ENCODE peak calls at places on chromosomes 2 and 18, in ten cellular contexts. G, F, U, T, L, X, S, E, H and Q are unnamed samples. For H3K36me3, the result is how much of the 10 kb centered on the place peaks cover.

GRCh38 chr2:170221317-170222288 is 43.7 kb downstream of the MYO3B start:
- DNase-seq in X (no peak), U (peak), T (no peak), H (no peak), L (no peak), F (no peak), E (peak), S (peak), G (no peak), Q (no peak)

GRCh38 chr2:85741811-85742507 is 11.8 kb upstream of the ATOH8 start:
- DNase-seq in G (peak), F (peak), U (no peak), L (peak), E (peak), S (peak), X (no peak), H (no peak), T (no peak), Q (peak)

GRCh38 chr2:20616341-20616871 is 34.5 kb downstream of the HS1BP3 start:
- DNase-seq in X (no peak), G (no peak), U (no peak), L (no peak), H (no peak), T (no peak), F (no peak), E (no peak), S (no peak), Q (no peak)

GRCh38 chr2:86022661-86023365 is 82.9 kb downstream of the POLR1A start:
- DNase-seq in G (no peak), F (no peak), H (no peak), S (no peak), L (no peak), T (no peak), X (no peak), E (no peak), U (no peak), Q (no peak)

GRCh38 chr2:85878719-85879390 is 9.9 kb downstream of the ST3GAL5 start:
- DNase-seq in U (no peak), E (no peak), S (no peak), F (no peak), H (no peak), X (no peak), T (no peak), G (no peak), L (no peak), Q (no peak)

GRCh38 chr2:119494163-119494790 is 30.0 kb downstream of the SCTR start:
- DNase-seq in U (no peak), H (no peak), L (no peak), G (no peak), T (peak), F (no peak), E (no peak), X (no peak), S (no peak), Q (no peak)

GRCh38 chr2:55019547-55020258 is 30.5 kb downstream of the RTN4 start:
- DNase-seq in T (no peak), S (no peak), X (no peak), E (no peak), H (no peak), G (no peak), U (no peak), F (no peak), L (no peak), Q (no peak)

GRCh38 chr2:150587547-150588209 is 100.2 kb upstream of the RND3 start:
- DNase-seq in L (no peak), H (no peak), F (no peak), U (no peak), G (no peak), E (no peak), X (no peak), T (no peak), S (peak), Q (no peak)

GRCh38 chr18:24586662-24587360 is 126.4 kb downstream of the HRH4 start:
- DNase-seq in H (no peak), L (no peak), S (no peak), X (no peak), E (no peak), G (no peak), T (peak), U (no peak), F (no peak), Q (no peak)

GRCh38 chr2:45980161-45980852 is 316.9 kb upstream of the EPAS1 start:
- DNase-seq in T (peak), F (no peak), X (no peak), E (no peak), G (no peak), U (no peak), S (no peak), L (no peak), H (no peak), Q (no peak)

GRCh38 chr2:238449241-238449640 is 22.5 kb downstream of the ASB1 start:
- DNase-seq in G (no peak), H (no peak), U (no peak), E (no peak), S (no peak), L (no peak), F (no peak), X (no peak), T (peak), Q (no peak)

GRCh38 chr2:1781291-1782080 is 37.2 kb upstream of the PXDN start:
- DNase-seq in E (peak), U (no peak), L (no peak), G (no peak), T (no peak), H (no peak), S (no peak), F (no peak), X (no peak), Q (no peak)

GRCh38 chr2:215605214-215605613 is 169.3 kb upstream of the FN1 start:
- DNase-seq in T (no peak), G (no peak), L (no peak), X (no peak), E (no peak), S (no peak), F (no peak), H (no peak), U (no peak), Q (no peak)

GRCh38 chr18:74278058-74278457 is 13.7 kb downstream of the CYB5A start:
- DNase-seq in X (no peak), G (peak), F (no peak), U (no peak), H (no peak), T (no peak), E (no peak), L (no peak), S (no peak), Q (no peak)

GRCh38 chr2:199956062-199956380 is 639 bp downstream of the MAIP1 start:
- DNase-seq in S (no peak), L (no peak), T (no peak), H (no peak), F (no peak), U (peak), E (no peak), G (no peak), X (no peak), Q (no peak)

GRCh38 chr2:221896505-221897151 is 324.5 kb upstream of the EPHA4 start:
- DNase-seq in H (no peak), X (no peak), U (peak), L (peak), S (peak), F (no peak), T (no peak), G (no peak), E (no peak), Q (peak)

GRCh38 chr18:78127041-78127440 is 852.6 kb upstream of the SALL3 start:
- DNase-seq in G (no peak), S (no peak), H (no peak), F (no peak), E (no peak), U (no peak), L (no peak), T (no peak), X (no peak), Q (no peak)

GRCh38 chr2:188979119-188979729 is 5.1 kb downstream of the COL3A1 start:
- DNase-seq in E (no peak), L (no peak), X (no peak), F (no peak), H (no peak), G (no peak), U (no peak), S (peak), T (no peak), Q (no peak)

GRCh38 chr2:230131366-230131765 is 62.6 kb upstream of the SLC16A14 start:
- DNase-seq in T (peak), X (no peak), U (no peak), L (no peak), G (no peak), S (no peak), H (no peak), E (no peak), F (no peak), Q (no peak)

GRCh38 chr2:99624682-99625081 is 134.9 kb upstream of the REV1 start:
- DNase-seq in T (no peak), U (no peak), G (no peak), F (no peak), L (peak), S (no peak), H (no peak), X (no peak), E (no peak), Q (no peak)

GRCh38 chr18:25350561-25351201 is 1.3 kb downstream of the ZNF521 start:
- DNase-seq in T (no peak), H (no peak), F (peak), G (no peak), X (no peak), L (peak), S (peak), U (peak), E (peak), Q (peak)

GRCh38 chr2:88760819-88761598 is 69.5 kb downstream of the RPIA start:
- DNase-seq in S (no peak), E (no peak), L (no peak), X (no peak), F (no peak), U (no peak), T (no peak), H (no peak), G (no peak), Q (no peak)

GRCh38 chr2:128521482-128521881 is 202.8 kb upstream of the HS6ST1 start:
- DNase-seq in H (no peak), S (no peak), U (no peak), L (no peak), G (no peak), F (no peak), X (no peak), T (no peak), E (no peak), Q (no peak)

GRCh38 chr18:26978812-26979341 is 113.4 kb upstream of the AQP4 start:
- DNase-seq in F (no peak), U (no peak), H (no peak), X (no peak), E (no peak), L (no peak), S (no peak), G (no peak), T (no peak), Q (no peak)

GRCh38 chr2:66173635-66174034 is 261.3 kb upstream of the MEIS1 start:
- DNase-seq in T (no peak), X (no peak), E (no peak), H (no peak), U (no peak), S (no peak), L (no peak), F (no peak), G (no peak), Q (no peak)

GRCh38 chr2:158969162-158969716 is 799 bp downstream of the TANC1 start:
- DNase-seq in G (no peak), H (no peak), F (no peak), S (no peak), L (no peak), E (no peak), U (peak), T (no peak), X (no peak), Q (no peak)

GRCh38 chr2:182415771-182416170 is 11.1 kb downstream of the PDE1A start:
- DNase-seq in G (no peak), F (no peak), H (no peak), X (no peak), L (no peak), T (no peak), S (no peak), E (no peak), U (no peak), Q (no peak)

GRCh38 chr2:201631041-201631440 is 12.3 kb downstream of the TMEM237 start:
- DNase-seq in H (no peak), U (no peak), X (no peak), L (no peak), S (no peak), F (no peak), E (no peak), G (no peak), T (no peak), Q (no peak)

GRCh38 chr2:1987379-1987778 is 243.1 kb upstream of the PXDN start:
- DNase-seq in E (no peak), T (no peak), X (no peak), S (no peak), G (no peak), U (no peak), L (no peak), H (no peak), F (no peak), Q (no peak)

DNA sequence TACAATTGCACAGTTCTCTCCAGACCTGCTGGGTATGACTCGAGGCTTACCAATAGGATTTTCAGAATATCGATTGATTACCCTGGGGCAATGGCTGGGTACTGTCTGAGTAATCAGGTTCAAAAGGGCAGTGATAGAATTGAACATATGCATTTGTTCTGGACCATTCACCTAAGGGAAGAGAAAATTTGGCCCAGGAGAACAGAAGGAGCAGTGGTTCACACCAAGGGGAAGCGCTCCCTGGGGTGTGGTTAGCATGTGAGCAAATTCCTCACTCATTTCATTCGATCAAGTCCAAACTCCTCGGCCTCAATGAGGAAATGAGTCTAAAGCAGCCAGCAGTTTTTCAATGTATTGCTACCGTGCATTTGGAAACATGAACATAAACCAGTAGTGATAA is 55.6 kb downstream of the CYP26B1 start:
- DNase-seq in H (no peak), F (no peak), E (no peak), X (no peak), L (no peak), T (no peak), S (no peak), G (no peak), U (no peak), Q (no peak)
- H3K36me3 ChIP-seq in H (under half), F (under half), E (under half), X (under half), L (under half), T (under half), S (under half), G (under half), U (under half), Q (under half)

DNA sequence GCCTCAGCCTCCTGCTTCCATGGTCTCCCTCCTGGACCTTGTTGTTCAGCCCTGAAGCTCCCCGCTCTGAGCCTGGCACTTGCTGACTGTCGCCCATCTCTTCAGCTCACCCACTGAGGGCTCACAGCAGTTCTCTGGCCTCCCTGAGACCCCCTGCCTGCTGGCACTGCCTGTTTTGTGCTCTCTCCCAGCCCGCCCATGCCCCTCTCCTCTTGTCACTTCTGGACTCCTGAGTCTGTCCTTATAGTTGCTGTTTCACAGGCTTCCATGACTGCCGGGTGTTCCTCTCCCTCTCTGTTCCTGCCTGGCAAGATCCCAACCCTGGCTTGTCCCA is 110.5 kb downstream of the CEP192 start:
- DNase-seq in H (no peak), E (no peak), U (no peak), X (no peak), F (no peak), S (no peak), G (no peak), T (no peak), L (no peak), Q (no peak)
- H3K36me3 ChIP-seq in H (under half), E (under half), U (half or more), X (half or more), F (under half), S (half or more), G (under half), T (under half), L (under half), Q (under half)

GRCh38 chr18:8810157-8810556 is 104.8 kb downstream of the MTCL1 start:
- DNase-seq in G (no peak), U (no peak), X (no peak), L (no peak), T (no peak), E (no peak), H (no peak), S (no peak), F (no peak), Q (no peak)

GRCh38 chr18:8809514-8809913 is 104.2 kb downstream of the MTCL1 start:
- DNase-seq in X (no peak), T (no peak), H (no peak), L (no peak), F (no peak), S (no peak), G (no peak), U (no peak), E (no peak), Q (no peak)

GRCh38 chr18:8812631-8813030 is 107.3 kb downstream of the MTCL1 start:
- DNase-seq in G (no peak), U (no peak), E (no peak), T (no peak), S (peak), H (no peak), F (no peak), L (no peak), X (no peak), Q (no peak)

GRCh38 chr18:8813621-8814020 is 108.3 kb downstream of the MTCL1 start:
- DNase-seq in X (no peak), H (no peak), U (no peak), F (no peak), T (no peak), E (no peak), G (no peak), S (peak), L (no peak), Q (no peak)

DNA sequence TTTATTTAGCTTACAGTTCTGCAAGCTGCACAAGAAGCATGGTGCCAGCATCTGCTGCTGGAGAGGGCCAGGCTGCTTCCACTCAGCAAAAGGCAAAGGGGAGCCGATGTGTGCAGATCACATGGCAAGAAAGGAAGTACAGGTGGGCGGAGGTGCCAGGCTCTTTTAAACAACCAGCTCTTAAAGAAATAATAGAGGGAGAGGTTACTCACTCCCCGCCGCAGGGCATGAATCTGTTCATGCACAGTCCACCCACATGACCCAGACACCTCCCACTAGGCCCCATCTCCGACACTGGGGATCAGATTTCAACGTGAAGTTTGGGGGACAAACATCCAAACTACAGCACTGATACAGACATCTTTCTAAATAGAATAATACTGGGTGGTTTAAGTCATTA is 105.8 kb downstream of the MTCL1 start:
- DNase-seq in S (no peak), F (no peak), U (no peak), X (no peak), H (no peak), E (no peak), G (no peak), L (no peak), T (no peak), Q (no peak)
- H3K36me3 ChIP-seq in S (half or more), F (under half), U (under half), X (under half), H (under half), E (under half), G (under half), L (under half), T (under half), Q (under half)

GRCh38 chr2:218576854-218577253 is 8.2 kb downstream of the CNOT9 start:
- DNase-seq in T (no peak), S (no peak), G (no peak), F (no peak), H (no peak), U (no peak), E (no peak), L (no peak), X (no peak), Q (no peak)

GRCh38 chr2:218582085-218582484 is 13.4 kb downstream of the CNOT9 start:
- DNase-seq in E (peak), U (no peak), L (no peak), T (no peak), H (no peak), G (no peak), S (peak), F (no peak), X (no peak), Q (no peak)

GRCh38 chr2:218578272-218578877 is 9.7 kb downstream of the CNOT9 start:
- DNase-seq in U (no peak), S (no peak), E (no peak), T (no peak), F (no peak), L (no peak), X (no peak), G (no peak), H (no peak), Q (no peak)

DNA sequence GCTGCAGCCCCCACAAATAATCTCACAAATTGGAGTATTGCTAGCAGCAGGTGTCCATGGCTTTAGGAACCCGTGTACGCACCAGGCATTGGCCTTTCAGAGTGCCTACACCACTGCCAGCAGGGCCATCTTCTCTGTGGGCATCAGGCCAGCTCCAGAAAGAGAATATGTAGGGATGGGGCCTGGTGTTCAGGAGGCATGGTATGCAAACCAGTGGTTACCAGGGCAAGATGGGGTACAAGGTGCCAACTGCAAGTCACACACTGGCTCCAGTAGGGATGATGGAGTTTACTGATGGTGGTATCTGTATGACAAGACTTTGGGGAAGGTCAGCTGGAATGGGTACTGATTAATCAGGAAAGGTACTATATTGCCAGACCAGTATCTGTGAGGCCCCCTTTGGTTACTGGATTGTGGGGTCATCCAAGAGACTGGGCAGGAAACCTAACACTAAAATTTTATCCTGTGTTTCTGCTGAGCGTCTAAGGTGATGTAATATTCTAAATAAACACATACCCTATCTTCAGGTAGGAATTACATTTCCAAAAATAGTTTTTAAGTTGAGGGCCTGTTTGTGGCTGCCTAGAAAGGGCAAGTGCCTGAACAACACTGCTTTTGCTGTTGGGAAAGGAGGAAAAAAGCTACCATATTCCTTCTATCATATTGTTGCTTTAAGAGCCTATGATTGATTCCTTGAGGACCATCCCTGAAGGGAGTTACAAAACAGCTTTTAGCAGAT is 9.0 kb downstream of the CNOT9 start:
- DNase-seq in E (no peak), H (no peak), G (no peak), U (no peak), S (no peak), L (no peak), T (no peak), F (no peak), X (no peak), Q (no peak)
- H3K36me3 ChIP-seq in E (under half), H (under half), G (under half), U (under half), S (under half), L (under half), T (under half), F (under half), X (half or more), Q (under half)